ENCODE peak calls at places on chromosomes 5 and 9, in seven cellular contexts. I is uterus; N is upper lobe of right lung; Z is heart right ventricle; F is CD8-positive, alpha-beta T cell; A is spleen; R is small intestine. X is an unnamed sample. For H3K36me3, the result is how much of the 10 kb centered on the place peaks cover.

GRCh38 chr9:21265421-21266189 is 25.8 kb upstream of the IFNA14 start:
- DNase-seq in I (no peak), F (no peak), N (no peak), A (no peak), R (no peak), Z (no peak), X (no peak)

GRCh38 chr9:110744753-110745522 is 76.3 kb downstream of the MUSK start:
- DNase-seq in N (no peak), I (peak), F (no peak), R (no peak), Z (no peak), A (no peak), X (no peak)

GRCh38 chr5:37571974-37572373 is 192.9 kb downstream of the WDR70 start:
- DNase-seq in F (no peak), N (no peak), R (no peak), Z (no peak), A (no peak), I (no peak), X (no peak)

GRCh38 chr9:95029251-95029650 is 288.3 kb downstream of the FANCC start:
- DNase-seq in R (no peak), F (no peak), N (no peak), I (no peak), A (no peak), Z (no peak), X (no peak)

GRCh38 chr9:127084071-127085039 is 38.1 kb downstream of the ANGPTL2 start:
- DNase-seq in R (no peak), Z (no peak), F (no peak), N (no peak), I (no peak), A (no peak), X (no peak)

GRCh38 chr5:36079200-36079761 is 12.6 kb upstream of the UGT3A2 start:
- DNase-seq in I (no peak), F (no peak), A (no peak), Z (no peak), N (no peak), R (peak), X (no peak)

GRCh38 chr9:135419106-135419505 is 60.5 kb upstream of the PPP1R26 start:
- DNase-seq in N (no peak), R (no peak), A (no peak), I (no peak), Z (no peak), F (no peak), X (no peak)

GRCh38 chr5:56123531-56124243 is 109.4 kb downstream of the ANKRD55 start:
- DNase-seq in A (peak), R (peak), F (no peak), Z (peak), I (peak), N (no peak), X (no peak)

GRCh38 chr5:67303356-67303755 is 106.8 kb upstream of the CD180 start:
- DNase-seq in I (no peak), A (no peak), F (no peak), Z (no peak), N (no peak), R (no peak), X (no peak)

GRCh38 chr9:114015607-114016006 is 62.5 kb downstream of the AMBP start:
- DNase-seq in A (no peak), R (no peak), I (no peak), Z (no peak), F (no peak), N (no peak), X (no peak)

GRCh38 chr5:154966081-154966841 is 25.4 kb downstream of the MRPL22 start:
- DNase-seq in A (no peak), R (no peak), Z (no peak), N (no peak), F (no peak), I (no peak), X (no peak)

GRCh38 chr5:73996181-73996770 is 370.3 kb downstream of the ARHGEF28 start:
- DNase-seq in F (no peak), N (no peak), I (no peak), R (no peak), A (no peak), Z (no peak), X (no peak)

GRCh38 chr9:110820378-110820777 is 151.8 kb downstream of the MUSK start:
- DNase-seq in I (no peak), N (no peak), Z (no peak), F (no peak), A (no peak), R (no peak), X (no peak)

GRCh38 chr5:133051117-133051546 is 681 bp upstream of the HSPA4 start:
- DNase-seq in Z (no peak), R (no peak), F (no peak), A (no peak), N (no peak), I (no peak), X (no peak)

GRCh38 chr9:137310190-137311052 is 8.3 kb upstream of the NRARP start:
- DNase-seq in A (peak), F (no peak), Z (peak), N (no peak), I (no peak), R (peak), X (no peak)

GRCh38 chr9:27192291-27192960 is 83.4 kb downstream of the TEK start:
- DNase-seq in I (no peak), Z (peak), N (no peak), R (no peak), A (no peak), F (no peak), X (no peak)

GRCh38 chr5:115069087-115069968 is 100.4 kb downstream of the TRIM36 start:
- DNase-seq in F (no peak), Z (no peak), A (no peak), N (no peak), I (no peak), R (peak), X (peak)

GRCh38 chr5:115484368-115484767 is 60.2 kb downstream of the FEM1C start:
- DNase-seq in I (no peak), F (no peak), N (peak), Z (no peak), A (no peak), R (no peak), X (no peak)

GRCh38 chr5:15702102-15702501 is 202.1 kb downstream of the FBXL7 start:
- DNase-seq in A (no peak), F (no peak), R (no peak), Z (no peak), N (no peak), I (no peak), X (no peak)

GRCh38 chr5:141681295-141681694 is 735 bp downstream of the ARAP3 start:
- DNase-seq in A (no peak), I (no peak), R (no peak), F (no peak), Z (no peak), N (no peak), X (no peak)

GRCh38 chr9:99967457-99967856 is 61.0 kb downstream of the STX17 start:
- DNase-seq in A (no peak), Z (no peak), I (no peak), N (no peak), F (no peak), R (no peak), X (no peak)
- H3K36me3 ChIP-seq in A (under half), Z (half or more), I (under half), N (under half), F (under half), R (under half), X (under half)

GRCh38 chr9:133787749-133788015 is 49.5 kb upstream of the SARDH start:
- DNase-seq in Z (peak), N (no peak), F (no peak), I (no peak), R (peak), A (peak), X (no peak)

GRCh38 chr9:133786371-133786753 is 48.2 kb upstream of the SARDH start:
- DNase-seq in A (peak), N (no peak), F (no peak), Z (no peak), R (no peak), I (no peak), X (no peak)

GRCh38 chr9:133786936-133787748 is 49.0 kb upstream of the SARDH start:
- DNase-seq in R (no peak), F (no peak), Z (no peak), N (no peak), A (no peak), I (no peak), X (no peak)

GRCh38 chr9:133788819-133789733 is 50.9 kb upstream of the SARDH start:
- DNase-seq in I (no peak), R (peak), F (no peak), Z (peak), A (peak), N (no peak), X (no peak)

DNA sequence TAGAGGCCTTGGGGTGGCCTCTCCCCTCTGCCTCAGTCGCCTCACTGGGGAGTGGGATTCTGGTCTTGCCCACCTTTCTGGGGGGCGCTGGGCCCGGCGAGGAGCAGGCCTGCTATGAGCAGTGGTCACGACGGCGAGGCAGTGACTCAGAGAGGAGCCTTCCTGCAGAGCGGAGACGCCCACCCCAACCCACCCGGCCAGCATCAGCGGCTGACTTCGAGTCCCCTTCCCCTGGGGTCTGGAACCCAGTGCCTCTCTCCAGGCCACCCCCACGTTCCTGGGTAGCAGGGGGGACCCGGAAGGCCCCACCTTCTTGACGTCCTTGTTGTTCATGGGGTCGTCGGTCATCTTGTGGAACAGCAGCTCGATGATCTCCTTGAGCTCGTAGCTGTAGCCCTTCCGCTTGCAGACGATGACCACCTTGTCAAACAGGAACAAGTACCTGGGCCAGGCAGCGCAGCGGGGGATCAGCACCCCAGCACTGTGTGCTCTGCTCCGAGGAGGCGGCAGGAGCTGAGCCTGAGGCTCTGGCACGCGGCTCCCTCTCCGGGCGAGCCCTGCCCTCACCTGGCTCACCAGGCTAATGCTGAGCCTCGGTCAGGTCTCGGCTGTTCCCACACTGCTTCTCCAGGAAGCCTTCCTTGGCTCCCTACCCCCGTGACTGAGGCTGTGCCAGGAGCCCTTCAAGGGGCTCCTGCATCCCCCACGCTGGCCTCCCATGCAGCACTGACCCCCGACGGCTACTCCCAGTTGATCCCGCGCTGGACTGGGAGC is 50.1 kb upstream of the SARDH start:
- DNase-seq in A (no peak), I (no peak), F (no peak), R (no peak), N (no peak), Z (no peak), X (no peak)
- H3K27ac ChIP-seq in A (peak), I (no peak), F (no peak), R (peak), N (no peak), Z (no peak), X (no peak)

GRCh38 chr5:167128581-167128980 is 1162.9 kb upstream of the WWC1 start:
- DNase-seq in Z (no peak), F (no peak), R (no peak), I (no peak), N (no peak), A (no peak), X (no peak)

GRCh38 chr5:167123126-167123525 is 1168.3 kb upstream of the WWC1 start:
- DNase-seq in A (no peak), I (no peak), F (no peak), Z (no peak), N (no peak), R (no peak), X (no peak)
- H3K36me3 ChIP-seq in A (under half), I (under half), F (under half), Z (under half), N (under half), R (under half), X (under half)

GRCh38 chr5:670396-671270 is 22.5 kb downstream of the TPPP start:
- DNase-seq in N (peak), I (no peak), Z (no peak), F (no peak), R (no peak), A (peak), X (no peak)
- H3K27ac ChIP-seq in N (no peak), I (no peak), Z (no peak), F (no peak), R (no peak), A (no peak), X (no peak)